ENCODE peak calls at places on chromosomes 12 and 14, in ten cellular contexts. M is A673; U is ascending aorta; N is heart right ventricle; I is colonic mucosa; T is CD8-positive, alpha-beta memory T cell; L is CD4-positive, alpha-beta T cell; Q is upper lobe of right lung; V is adrenal gland; R is IMR-90. G is an unnamed sample.

GRCh38 chr12:57621497-57622292 is 10.5 kb downstream of the ARHGEF25 start:
- DNase-seq in M (peak), U (no peak), N (peak), I (peak), T (peak), L (peak), Q (peak), V (peak), R (peak), G (no peak)

GRCh38 chr12:47616440-47616839 is 89.4 kb downstream of the RPAP3 start:
- DNase-seq in M (no peak), U (no peak), N (no peak), I (no peak), T (no peak), L (no peak), Q (no peak), V (no peak), R (no peak), G (no peak)

GRCh38 chr12:25307818-25308217 is 57.1 kb upstream of the KRAS start:
- DNase-seq in M (no peak), U (no peak), N (no peak), I (no peak), T (no peak), L (no peak), Q (no peak), V (no peak), R (peak), G (no peak)

GRCh38 chr14:50839696-50840095 is 8.7 kb upstream of the NIN start:
- DNase-seq in M (no peak), U (no peak), N (no peak), I (no peak), T (no peak), L (no peak), Q (no peak), V (no peak), R (no peak), G (no peak)

GRCh38 chr14:32200368-32201195 is 1.3 kb upstream of the RNU6-7 start:
- DNase-seq in M (no peak), U (no peak), N (no peak), I (no peak), T (no peak), L (no peak), Q (no peak), V (no peak), R (no peak), G (no peak)

GRCh38 chr14:53539489-53540126 is 386.5 kb upstream of the DDHD1 start:
- DNase-seq in M (peak), U (no peak), N (peak), I (peak), T (no peak), L (peak), Q (peak), V (peak), R (peak), G (peak)

GRCh38 chr12:93674386-93674785 is 2.8 kb upstream of the CRADD start:
- DNase-seq in M (no peak), U (no peak), N (no peak), I (no peak), T (no peak), L (no peak), Q (no peak), V (no peak), R (no peak), G (no peak)

GRCh38 chr14:25111061-25111601 is 61.2 kb upstream of the STXBP6 start:
- DNase-seq in M (peak), U (no peak), N (peak), I (no peak), T (no peak), L (no peak), Q (no peak), V (no peak), R (peak), G (peak)

GRCh38 chr14:104743461-104744380 is 9.2 kb upstream of the SIVA1 start:
- DNase-seq in M (no peak), U (no peak), N (no peak), I (no peak), T (no peak), L (no peak), Q (no peak), V (no peak), R (peak), G (no peak)

GRCh38 chr12:116534341-116535121 is 24.6 kb upstream of the MAP1LC3B2 start:
- DNase-seq in M (peak), U (no peak), N (no peak), I (peak), T (no peak), L (no peak), Q (no peak), V (peak), R (peak), G (no peak)

GRCh38 chr12:125005652-125006051 is 12.2 kb downstream of the BRI3BP start:
- DNase-seq in M (no peak), U (no peak), N (no peak), I (no peak), T (no peak), L (no peak), Q (no peak), V (no peak), R (no peak), G (no peak)

GRCh38 chr12:1505151-1505450 is 89.3 kb downstream of the FBXL14 start:
- DNase-seq in M (no peak), U (no peak), N (no peak), I (no peak), T (no peak), L (no peak), Q (no peak), V (no peak), R (no peak), G (no peak)

GRCh38 chr12:3049596-3050314 is 27.4 kb upstream of the TSPAN9 start:
- DNase-seq in M (peak), U (no peak), N (no peak), I (no peak), T (no peak), L (no peak), Q (no peak), V (no peak), R (no peak), G (no peak)

GRCh38 chr12:3772380-3772779 is 19.5 kb upstream of the CRACR2A start:
- DNase-seq in M (no peak), U (no peak), N (no peak), I (no peak), T (no peak), L (no peak), Q (no peak), V (no peak), R (no peak), G (no peak)

GRCh38 chr12:57549909-57550627 is at the start of gene KIF5A:
- DNase-seq in M (peak), U (no peak), N (no peak), I (no peak), T (peak), L (peak), Q (peak), V (peak), R (no peak), G (no peak)

GRCh38 chr12:97567619-97568110 is 105.1 kb downstream of the RMST start:
- DNase-seq in M (no peak), U (no peak), N (no peak), I (no peak), T (no peak), L (no peak), Q (no peak), V (no peak), R (no peak), G (no peak)

GRCh38 chr12:58893421-58893986 is 26.8 kb downstream of the LRIG3 start:
- DNase-seq in M (no peak), U (no peak), N (no peak), I (no peak), T (no peak), L (no peak), Q (no peak), V (no peak), R (peak), G (peak)

GRCh38 chr12:27105746-27106536 is 23.6 kb upstream of the C12orf71 start:
- DNase-seq in M (no peak), U (no peak), N (no peak), I (no peak), T (no peak), L (no peak), Q (no peak), V (no peak), R (no peak), G (peak)

GRCh38 chr14:65287264-65288131 is 125.0 kb upstream of the FUT8 start:
- DNase-seq in M (no peak), U (no peak), N (no peak), I (no peak), T (peak), L (peak), Q (no peak), V (no peak), R (no peak), G (no peak)

GRCh38 chr12:118704517-118704916 is 276.8 kb upstream of the SRRM4 start:
- DNase-seq in M (no peak), U (no peak), N (no peak), I (no peak), T (no peak), L (no peak), Q (no peak), V (no peak), R (no peak), G (no peak)

GRCh38 chr14:31326111-31326510 is 94.2 kb downstream of the HEATR5A start:
- DNase-seq in M (peak), U (no peak), N (no peak), I (no peak), T (no peak), L (no peak), Q (no peak), V (no peak), R (peak), G (peak)

GRCh38 chr12:69484428-69484827 is 14.2 kb downstream of the FRS2 start:
- DNase-seq in M (peak), U (no peak), N (no peak), I (no peak), T (no peak), L (no peak), Q (no peak), V (no peak), R (no peak), G (no peak)

GRCh38 chr12:22518998-22519397 is 25.3 kb downstream of the C2CD5 start:
- DNase-seq in M (no peak), U (no peak), N (no peak), I (no peak), T (no peak), L (no peak), Q (no peak), V (no peak), R (no peak), G (peak)

GRCh38 chr12:39451977-39452376 is 9.1 kb upstream of the KIF21A start:
- DNase-seq in M (no peak), U (no peak), N (no peak), I (no peak), T (no peak), L (no peak), Q (no peak), V (no peak), R (no peak), G (no peak)

GRCh38 chr12:132249747-132250478 is 79.5 kb downstream of the GALNT9 start:
- DNase-seq in M (no peak), U (no peak), N (no peak), I (no peak), T (no peak), L (no peak), Q (no peak), V (no peak), R (no peak), G (no peak)

GRCh38 chr12:63895841-63896240 is 51.3 kb downstream of the SRGAP1 start:
- DNase-seq in M (no peak), U (no peak), N (no peak), I (no peak), T (no peak), L (no peak), Q (no peak), V (no peak), R (no peak), G (no peak)

GRCh38 chr12:74111688-74112360 is 425.8 kb upstream of the ATXN7L3B start:
- DNase-seq in M (peak), U (no peak), N (no peak), I (no peak), T (no peak), L (no peak), Q (peak), V (no peak), R (no peak), G (peak)

GRCh38 chr14:80536456-80536855 is 325.2 kb upstream of the DIO2 start:
- DNase-seq in M (no peak), U (no peak), N (no peak), I (no peak), T (no peak), L (no peak), Q (no peak), V (no peak), R (peak), G (no peak)

GRCh38 chr12:7114851-7115250 is 5.8 kb upstream of the C1RL start:
- DNase-seq in M (no peak), U (no peak), N (no peak), I (no peak), T (no peak), L (no peak), Q (no peak), V (no peak), R (no peak), G (no peak)

GRCh38 chr12:14981049-14981448 is 8.2 kb downstream of the PDE6H start:
- DNase-seq in M (no peak), U (no peak), N (no peak), I (no peak), T (no peak), L (no peak), Q (peak), V (no peak), R (no peak), G (no peak)
- H3K27ac ChIP-seq in M (no peak), U (no peak), N (no peak), I (no peak), T (no peak), L (no peak), Q (peak), V (no peak), R (no peak), G (no peak)

GRCh38 chr12:89951050-89951693 is 242.5 kb upstream of the ATP2B1 start:
- DNase-seq in M (peak), U (no peak), N (no peak), I (peak), T (no peak), L (peak), Q (no peak), V (no peak), R (peak), G (peak)
- H3K27ac ChIP-seq in M (no peak), U (no peak), N (no peak), I (peak), T (no peak), L (no peak), Q (no peak), V (no peak), R (no peak), G (no peak)

DNA sequence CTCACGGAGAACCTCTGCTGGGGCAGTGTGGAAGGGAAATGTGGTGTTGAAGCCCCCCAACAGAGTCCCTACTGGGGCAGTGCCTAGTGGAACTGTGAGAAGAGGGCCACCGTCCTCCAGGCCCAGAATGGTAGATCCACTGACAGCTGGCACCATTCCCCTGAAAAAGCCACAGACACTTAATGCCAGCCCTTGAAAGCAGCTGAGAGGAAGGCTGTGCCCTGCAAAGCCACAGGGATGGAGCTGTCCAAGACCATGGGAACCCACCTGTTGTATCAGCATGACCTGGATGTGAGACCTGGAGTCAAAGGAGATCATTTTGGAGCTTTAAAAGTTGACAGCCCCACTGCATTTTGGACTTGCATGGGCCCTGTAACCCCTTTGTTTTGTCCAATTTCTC is 363.5 kb upstream of the PRICKLE1 start:
- DNase-seq in M (no peak), U (no peak), N (no peak), I (no peak), T (no peak), L (no peak), Q (no peak), V (no peak), R (no peak), G (no peak)
- H3K27ac ChIP-seq in M (no peak), U (no peak), N (no peak), I (no peak), T (no peak), L (no peak), Q (no peak), V (no peak), R (no peak), G (no peak)

GRCh38 chr12:110563702-110564470 is 19.2 kb downstream of the PPTC7 start:
- DNase-seq in M (no peak), U (no peak), N (no peak), I (no peak), T (no peak), L (no peak), Q (no peak), V (no peak), R (peak), G (no peak)

GRCh38 chr12:110564471-110564991 is 18.6 kb downstream of the PPTC7 start:
- DNase-seq in M (no peak), U (no peak), N (no peak), I (no peak), T (no peak), L (no peak), Q (no peak), V (no peak), R (no peak), G (no peak)

GRCh38 chr12:110566993-110567392 is 16.1 kb downstream of the PPTC7 start:
- DNase-seq in M (no peak), U (no peak), N (no peak), I (no peak), T (no peak), L (no peak), Q (no peak), V (no peak), R (no peak), G (no peak)

GRCh38 chr12:110568752-110569151 is 14.4 kb downstream of the PPTC7 start:
- DNase-seq in M (no peak), U (no peak), N (no peak), I (no peak), T (no peak), L (no peak), Q (no peak), V (no peak), R (no peak), G (no peak)

GRCh38 chr12:110565919-110566871 is 16.9 kb downstream of the PPTC7 start:
- DNase-seq in M (no peak), U (no peak), N (no peak), I (no peak), T (no peak), L (no peak), Q (no peak), V (no peak), R (no peak), G (no peak)
- H3K27ac ChIP-seq in M (peak), U (no peak), N (peak), I (no peak), T (no peak), L (no peak), Q (peak), V (peak), R (no peak), G (peak)

GRCh38 chr12:23771230-23771949 is 178.1 kb downstream of the SOX5 start:
- DNase-seq in M (no peak), U (peak), N (peak), I (no peak), T (no peak), L (no peak), Q (no peak), V (no peak), R (no peak), G (no peak)
- H3K27ac ChIP-seq in M (no peak), U (peak), N (peak), I (no peak), T (no peak), L (no peak), Q (no peak), V (no peak), R (no peak), G (no peak)

GRCh38 chr14:103445783-103446182 is 60.6 kb downstream of the MARK3 start:
- DNase-seq in M (no peak), U (no peak), N (no peak), I (no peak), T (no peak), L (no peak), Q (no peak), V (no peak), R (no peak), G (no peak)
- H3K27ac ChIP-seq in M (peak), U (no peak), N (peak), I (no peak), T (no peak), L (no peak), Q (no peak), V (peak), R (no peak), G (peak)

DNA sequence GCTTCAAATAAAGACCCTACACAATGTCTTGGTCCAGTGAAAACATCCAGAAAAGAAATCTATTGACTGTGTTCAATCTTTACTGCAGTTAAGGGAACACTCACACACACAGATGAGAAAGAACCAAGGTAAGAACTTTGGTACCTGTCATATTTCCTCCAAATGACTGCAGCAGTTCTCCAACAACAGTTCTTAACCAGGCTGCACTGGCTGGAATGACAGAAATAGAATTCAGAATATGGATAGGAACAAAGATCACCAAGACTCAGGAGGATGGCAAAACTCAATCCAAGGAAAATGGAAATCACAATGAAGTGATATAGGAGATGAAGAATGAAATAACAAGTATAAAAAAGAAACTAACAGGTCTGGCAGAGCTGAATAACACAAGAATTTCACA is 36.6 kb downstream of the ADAM20 start:
- DNase-seq in M (no peak), U (no peak), N (no peak), I (no peak), T (no peak), L (no peak), Q (no peak), V (no peak), R (no peak), G (no peak)
- H3K27ac ChIP-seq in M (no peak), U (no peak), N (no peak), I (no peak), T (no peak), L (no peak), Q (no peak), V (no peak), R (no peak), G (no peak)

GRCh38 chr12:45667761-45668160 is 61.7 kb upstream of the ARID2 start:
- DNase-seq in M (no peak), U (no peak), N (no peak), I (no peak), T (no peak), L (no peak), Q (no peak), V (no peak), R (no peak), G (no peak)
- H3K27ac ChIP-seq in M (no peak), U (no peak), N (no peak), I (no peak), T (no peak), L (no peak), Q (no peak), V (no peak), R (no peak), G (no peak)